ENCODE peak calls at places on chromosome 4, in six cellular contexts. M is nucleus accumbens, Q is ureter, Z is SK-MEL-5, V is AG09319, T is RPMI7951. D is an unnamed sample.

GRCh38 chr4:122831515-122832196 is 5.0 kb downstream of the FGF2 start:
- DNase-seq in M (no peak), V (no peak), Z (peak), Q (no peak), T (peak), D (no peak)

GRCh38 chr4:170652571-170652970 is 562.8 kb upstream of the AADAT start:
- DNase-seq in V (no peak), Z (no peak), T (no peak), M (no peak), Q (no peak), D (no peak)

GRCh38 chr4:157806176-157806575 is 366.6 kb downstream of the GASK1B start:
- DNase-seq in T (no peak), V (no peak), Z (no peak), Q (no peak), M (no peak), D (peak)

GRCh38 chr4:78644744-78645330 is 93.3 kb downstream of the ANXA3 start:
- DNase-seq in M (no peak), Q (peak), T (peak), Z (peak), V (peak), D (peak)

GRCh38 chr4:89193828-89194227 is 82.5 kb downstream of the TIGD2 start:
- DNase-seq in V (no peak), T (no peak), M (no peak), Q (no peak), Z (no peak), D (no peak)

GRCh38 chr4:83152771-83153170 is 38.2 kb upstream of the PLAC8 start:
- DNase-seq in T (no peak), M (no peak), Q (no peak), V (no peak), Z (no peak), D (no peak)

GRCh38 chr4:143207555-143207954 is 22.8 kb downstream of the USP38 start:
- DNase-seq in V (no peak), Q (no peak), M (no peak), Z (peak), T (peak), D (no peak)

GRCh38 chr4:163492951-163493504 is 1.5 kb upstream of the TMA16 start:
- DNase-seq in V (no peak), M (no peak), T (peak), Q (no peak), Z (peak), D (no peak)

GRCh38 chr4:187687701-187688100 is 307.9 kb upstream of the ZFP42 start:
- DNase-seq in V (no peak), Q (no peak), M (no peak), Z (no peak), T (no peak), D (no peak)

GRCh38 chr4:7967501-7968261 is 28.0 kb upstream of the AFAP1 start:
- DNase-seq in T (peak), Q (no peak), M (no peak), V (no peak), Z (no peak), D (no peak)

GRCh38 chr4:55031158-55031557 is 94.2 kb downstream of the KDR start:
- DNase-seq in M (no peak), T (no peak), Q (no peak), V (no peak), Z (no peak), D (no peak)

GRCh38 chr4:39814403-39815185 is 116.7 kb downstream of the UBE2K start:
- DNase-seq in M (no peak), Z (no peak), V (no peak), T (peak), Q (no peak), D (no peak)

GRCh38 chr4:168717852-168718251 is 221.0 kb downstream of the PALLD start:
- DNase-seq in M (no peak), T (peak), V (no peak), Q (no peak), Z (no peak), D (no peak)

GRCh38 chr4:186845137-186845842 is 121.6 kb upstream of the FAT1 start:
- DNase-seq in Z (peak), Q (no peak), T (peak), M (no peak), V (peak), D (no peak)

GRCh38 chr4:146916479-146917076 is 29.1 kb downstream of the TTC29 start:
- DNase-seq in V (peak), Z (peak), M (no peak), T (peak), Q (no peak), D (peak)

GRCh38 chr4:27084685-27085356 is 224.2 kb downstream of the STIM2 start:
- DNase-seq in T (peak), M (peak), Z (no peak), V (no peak), Q (peak), D (peak)

GRCh38 chr4:6750302-6751221 is 32.0 kb upstream of the KIAA0232 start:
- DNase-seq in T (no peak), Z (no peak), Q (no peak), V (no peak), M (no peak), D (no peak)

GRCh38 chr4:57905965-57906364 is 795.8 kb upstream of the IGFBP7 start:
- DNase-seq in Z (no peak), V (no peak), M (no peak), Q (no peak), T (no peak), D (no peak)

GRCh38 chr4:31807036-31807435 is 1086.9 kb downstream of the PCDH7 start:
- DNase-seq in Q (no peak), T (no peak), V (no peak), Z (no peak), M (no peak), D (no peak)

GRCh38 chr4:10048931-10049655 is 27.8 kb upstream of the SLC2A9 start:
- DNase-seq in V (no peak), T (no peak), M (no peak), Z (no peak), Q (no peak), D (no peak)

GRCh38 chr4:94244087-94244828 is 36.6 kb downstream of the SMARCAD1 start:
- DNase-seq in Q (no peak), Z (no peak), M (no peak), V (no peak), T (no peak), D (no peak)

GRCh38 chr4:109729155-109729562 is 711 bp downstream of the PLA2G12A start:
- DNase-seq in T (no peak), V (no peak), Z (no peak), M (no peak), Q (no peak), D (no peak)

GRCh38 chr4:74449571-74450297 is 4.8 kb downstream of the AREG start:
- DNase-seq in V (no peak), T (no peak), M (no peak), Q (no peak), Z (no peak), D (no peak)

GRCh38 chr4:140893939-140894338 is 137.8 kb upstream of the TBC1D9 start:
- DNase-seq in V (peak), Q (no peak), T (no peak), M (no peak), Z (no peak), D (no peak)

GRCh38 chr4:84606645-84607044 is 23.7 kb downstream of the CDS1 start:
- DNase-seq in Q (no peak), Z (no peak), V (no peak), T (no peak), M (no peak), D (no peak)

GRCh38 chr4:168387091-168387490 is 68.5 kb upstream of the DDX60 start:
- DNase-seq in T (no peak), M (no peak), V (no peak), Q (no peak), Z (no peak), D (no peak)

GRCh38 chr4:2339458-2340271 is 77.8 kb upstream of the MXD4 start:
- DNase-seq in T (no peak), V (no peak), M (no peak), Q (peak), Z (no peak), D (no peak)

GRCh38 chr4:3367866-3368265 is 73.9 kb upstream of the HGFAC start:
- DNase-seq in Q (peak), M (no peak), T (no peak), Z (no peak), V (no peak), D (no peak)

GRCh38 chr4:76714226-76714625 is 183.7 kb downstream of the SOWAHB start:
- DNase-seq in Z (no peak), T (no peak), V (no peak), M (no peak), Q (no peak), D (no peak)

GRCh38 chr4:179307297-179308136 is 1865.3 kb upstream of the AGA start:
- DNase-seq in Z (peak), Q (no peak), T (peak), V (no peak), M (no peak), D (no peak)

GRCh38 chr4:1337376-1337831 is 9.6 kb upstream of the UVSSA start:
- DNase-seq in M (no peak), Q (no peak), V (no peak), Z (no peak), T (peak), D (no peak)

GRCh38 chr4:118765399-118765798 is 70.5 kb downstream of the SEC24D start:
- DNase-seq in V (peak), T (peak), Z (peak), M (no peak), Q (no peak), D (no peak)

GRCh38 chr4:41079871-41080565 is 134.3 kb downstream of the APBB2 start:
- DNase-seq in M (no peak), V (no peak), T (peak), Z (peak), Q (no peak), D (peak)

GRCh38 chr4:174828845-174829701 is at the start of gene GLRA3:
- DNase-seq in Z (peak), M (no peak), V (no peak), Q (no peak), T (peak), D (peak)

GRCh38 chr4:8880851-8881250 is 9.2 kb upstream of the HMX1 start:
- DNase-seq in V (no peak), Q (no peak), Z (no peak), M (no peak), T (no peak), D (no peak)

GRCh38 chr4:46946914-46947313 is 37.9 kb upstream of the COX7B2 start:
- DNase-seq in Z (no peak), T (no peak), V (no peak), Q (no peak), M (no peak), D (peak)

GRCh38 chr4:151489462-151490203 is 80.7 kb downstream of the FHIP1A start:
- DNase-seq in Q (no peak), M (no peak), V (no peak), T (no peak), Z (peak), D (no peak)

D was measured in hippocampal formation.